ENCODE peak calls at places on chromosomes 7 and 10, in nine cellular contexts. S is activated CD8-positive, alpha-beta T cell treated with anti-CD3 and anti-CD28 coated beads for 36 hours; G is GM13977; R is OCI-LY7; Q is heart left ventricle; O is dorsolateral prefrontal cortex; Y is type B pancreatic cell; U is GM10248; A is RWPE1. P is an unnamed sample.

GRCh38 chr10:83723080-83723479 is 416.2 kb upstream of the GHITM start:
- DNase-seq in S (no peak), G (no peak), U (no peak), O (no peak), Q (peak), R (no peak), Y (no peak), A (no peak), P (no peak)

GRCh38 chr10:120205368-120206018 is 251.5 kb upstream of the PLPP4 start:
- DNase-seq in O (no peak), Q (no peak), G (no peak), S (no peak), A (peak), U (no peak), Y (no peak), R (no peak), P (no peak)

GRCh38 chr10:129020621-129021020 is 446.4 kb upstream of the MGMT start:
- DNase-seq in Y (no peak), R (no peak), O (no peak), U (no peak), Q (no peak), S (no peak), A (no peak), G (no peak), P (no peak)

GRCh38 chr10:92241158-92241500 is 49.7 kb downstream of the CPEB3 start:
- DNase-seq in S (peak), O (no peak), G (no peak), A (peak), R (no peak), Y (no peak), Q (peak), U (no peak), P (no peak)

GRCh38 chr10:49071221-49071761 is 44.0 kb downstream of the VSTM4 start:
- DNase-seq in Y (no peak), U (no peak), R (no peak), G (no peak), A (peak), O (no peak), S (no peak), Q (no peak), P (no peak)

GRCh38 chr10:97499561-97500296 is 1.0 kb downstream of the UBTD1 start:
- DNase-seq in R (no peak), U (no peak), G (no peak), O (no peak), Y (no peak), S (no peak), Q (peak), A (peak), P (no peak)

GRCh38 chr7:72622532-72622931 is 205.5 kb downstream of the TYW1B start:
- DNase-seq in Q (no peak), O (no peak), Y (no peak), A (no peak), R (no peak), G (no peak), S (no peak), U (no peak), P (no peak)

GRCh38 chr10:129658673-129659072 is 191.6 kb downstream of the MGMT start:
- DNase-seq in G (no peak), U (no peak), S (no peak), Q (no peak), A (no peak), Y (no peak), R (peak), O (no peak), P (no peak)

GRCh38 chr7:87935373-87935706 is 1.3 kb downstream of the ADAM22 start:
- DNase-seq in U (no peak), G (no peak), Y (no peak), R (no peak), O (no peak), A (no peak), S (peak), Q (no peak), P (no peak)

GRCh38 chr7:147611402-147611801 is 979.2 kb upstream of the C7orf33 start:
- DNase-seq in S (no peak), O (no peak), A (no peak), Y (no peak), G (no peak), Q (no peak), R (no peak), U (no peak), P (no peak)

GRCh38 chr7:92753614-92754013 is 82.8 kb downstream of the CDK6 start:
- DNase-seq in Q (no peak), Y (no peak), S (no peak), U (no peak), A (no peak), R (no peak), G (no peak), O (no peak), P (no peak)

GRCh38 chr7:69062020-69062760 is 536.1 kb upstream of the AUTS2 start:
- DNase-seq in Y (no peak), G (no peak), U (no peak), A (no peak), Q (no peak), R (no peak), O (no peak), S (no peak), P (peak)

GRCh38 chr7:91137969-91138368 is 126.3 kb upstream of the FZD1 start:
- DNase-seq in O (no peak), Y (no peak), R (no peak), S (no peak), Q (no peak), A (no peak), G (no peak), U (no peak), P (no peak)

GRCh38 chr7:40717242-40717641 is 582.4 kb downstream of the SUGCT start:
- DNase-seq in O (no peak), U (no peak), Q (peak), Y (peak), S (peak), R (peak), A (peak), G (no peak), P (peak)

GRCh38 chr10:1731592-1731991 is 5.7 kb downstream of the ADARB2 start:
- DNase-seq in R (no peak), U (no peak), A (no peak), S (no peak), O (no peak), Y (no peak), G (no peak), Q (no peak), P (no peak)

GRCh38 chr10:127834791-127835190 is 58.0 kb downstream of the CLRN3 start:
- DNase-seq in R (no peak), Y (no peak), Q (no peak), O (no peak), A (no peak), U (no peak), S (no peak), G (no peak), P (no peak)

GRCh38 chr10:15436696-15437095 is 65.6 kb upstream of the FAM171A1 start:
- DNase-seq in O (no peak), R (no peak), G (no peak), Y (no peak), U (no peak), Q (no peak), S (no peak), A (peak), P (no peak)

GRCh38 chr10:15442056-15442455 is 71.0 kb upstream of the FAM171A1 start:
- DNase-seq in Q (no peak), G (no peak), O (no peak), Y (no peak), U (no peak), A (no peak), S (no peak), R (no peak), P (no peak)

GRCh38 chr10:15444105-15445021 is 73.3 kb upstream of the FAM171A1 start:
- DNase-seq in Y (no peak), G (no peak), U (no peak), Q (no peak), S (no peak), O (no peak), R (no peak), A (no peak), P (no peak)

GRCh38 chr10:15440204-15440711 is 69.2 kb upstream of the FAM171A1 start:
- DNase-seq in Q (no peak), A (no peak), R (no peak), Y (no peak), O (no peak), S (no peak), G (no peak), U (no peak), P (no peak)

DNA sequence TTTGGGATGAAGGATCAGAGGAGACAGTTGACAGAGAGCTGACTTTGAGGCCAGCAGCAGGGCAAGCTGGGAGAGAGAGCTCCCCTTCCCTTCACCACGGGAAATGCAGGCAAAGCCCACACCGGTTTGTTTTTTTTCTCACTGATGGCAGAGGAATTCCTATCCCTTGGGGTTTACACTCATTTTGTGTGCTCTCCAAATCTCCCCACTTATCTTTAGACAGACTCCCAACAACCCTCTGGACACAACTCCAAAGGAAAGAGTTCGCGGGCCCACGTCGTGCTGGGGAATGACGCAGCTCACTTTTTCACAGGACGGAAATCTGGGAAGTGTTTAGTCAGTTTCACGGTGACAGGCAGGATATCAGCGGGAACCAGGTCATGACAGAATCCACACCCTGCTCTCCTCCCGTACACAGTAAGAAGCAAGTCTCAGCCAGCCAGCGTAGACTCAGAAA is 68.3 kb upstream of the FAM171A1 start:
- DNase-seq in Y (no peak), S (no peak), U (no peak), A (no peak), G (no peak), Q (peak), O (no peak), R (no peak), P (no peak)
- TF ChIP-seq CTCF in Y (peak), S (no peak), U (no peak), A (no peak), G (no peak), Q (no peak), O (no peak), R (no peak), P (no peak)

GRCh38 chr7:83271212-83272099 is 108.8 kb upstream of the PCLO start:
- DNase-seq in Y (no peak), R (peak), Q (no peak), O (no peak), G (no peak), S (no peak), A (peak), U (no peak), P (no peak)
- TF ChIP-seq CTCF in Y (peak), R (peak), Q (no peak), O (peak), G (peak), S (no peak), A (peak), U (peak), P (no peak)

GRCh38 chr7:157253850-157254249 is 83.0 kb upstream of the DNAJB6 start:
- DNase-seq in R (no peak), A (no peak), U (no peak), Y (no peak), Q (peak), G (no peak), O (peak), S (no peak), P (no peak)
- TF ChIP-seq CTCF in R (no peak), A (no peak), U (no peak), Y (no peak), Q (peak), G (no peak), O (peak), S (no peak), P (no peak)

GRCh38 chr7:24801910-24802699 is 44.8 kb upstream of the GSDME start:
- DNase-seq in S (no peak), Q (no peak), A (no peak), Y (no peak), O (no peak), G (no peak), U (no peak), R (no peak), P (no peak)
- TF ChIP-seq CTCF in S (no peak), Q (no peak), A (no peak), Y (no peak), O (no peak), G (no peak), U (no peak), R (no peak), P (no peak)

P was measured in GM12864.